ENCODE peak calls at places on chromosomes 11 and 22, in four cellular contexts. One of them, this sample, is unnamed.

GRCh38 chr11:132312616-132313210 is 942.3 kb downstream of the NTM start:
- DNase-seq in GM12878: no peak
- DNase-seq in K562: peak; percentile 44
- DNase-seq in H1: no peak
- DNase-seq in this sample: no peak

GRCh38 chr11:57335343-57336110 is at the start of gene SSRP1:
- DNase-seq in H1: peak; percentile 82
- DNase-seq in K562: peak; percentile 94
- DNase-seq in GM12878: peak; percentile 47
- DNase-seq in this sample: peak; percentile 79

GRCh38 chr11:33303541-33303940 is 46.4 kb downstream of the HIPK3 start:
- DNase-seq in K562: no peak
- DNase-seq in GM12878: no peak
- DNase-seq in H1: no peak
- DNase-seq in this sample: no peak

GRCh38 chr11:111718436-111719325 is 47.5 kb downstream of the PPP2R1B start:
- DNase-seq in K562: no peak
- DNase-seq in H1: no peak
- DNase-seq in GM12878: no peak
- DNase-seq in this sample: peak; percentile 30

GRCh38 chr11:69122642-69123431 is 32.9 kb upstream of the SMIM38 start:
- DNase-seq in GM12878: no peak
- DNase-seq in H1: peak; percentile 83
- DNase-seq in K562: peak; percentile 56
- DNase-seq in this sample: peak; percentile 91

GRCh38 chr11:133776671-133777070 is 68.6 kb downstream of the SPATA19 start:
- DNase-seq in GM12878: no peak
- DNase-seq in K562: no peak
- DNase-seq in H1: no peak
- DNase-seq in this sample: no peak

GRCh38 chr11:50298182-50298988 is 265.7 kb downstream of the OR4C45 start:
- DNase-seq in K562: peak; percentile 74
- DNase-seq in H1: no peak
- DNase-seq in GM12878: no peak
- DNase-seq in this sample: no peak

GRCh38 chr22:41812805-41813545 is 12.5 kb downstream of the CCDC134 start:
- DNase-seq in GM12878: no peak
- DNase-seq in H1: no peak
- DNase-seq in K562: no peak
- DNase-seq in this sample: no peak

GRCh38 chr11:2825886-2826678 is 59.5 kb downstream of the CDKN1C start:
- DNase-seq in H1: no peak
- DNase-seq in K562: no peak
- DNase-seq in GM12878: no peak
- DNase-seq in this sample: peak; percentile 60

GRCh38 chr22:28296452-28296851 is 377.4 kb upstream of the PITPNB start:
- DNase-seq in GM12878: no peak
- DNase-seq in H1: no peak
- DNase-seq in K562: no peak
- DNase-seq in this sample: peak; percentile 21

GRCh38 chr11:66914505-66914904 is 43.7 kb downstream of the PC start:
- DNase-seq in K562: no peak
- DNase-seq in GM12878: no peak
- DNase-seq in H1: no peak
- DNase-seq in this sample: no peak

GRCh38 chr22:45963821-45964220 is 13.1 kb downstream of the WNT7B start:
- DNase-seq in H1: no peak
- DNase-seq in GM12878: no peak
- DNase-seq in K562: no peak
- DNase-seq in this sample: no peak

GRCh38 chr11:44510372-44510771 is 55.1 kb upstream of the CD82 start:
- DNase-seq in H1: no peak
- DNase-seq in K562: no peak
- DNase-seq in GM12878: no peak
- DNase-seq in this sample: no peak

GRCh38 chr11:124586247-124586860 is 16.6 kb downstream of the OR8A1 start:
- DNase-seq in GM12878: no peak
- DNase-seq in H1: peak; percentile 66
- DNase-seq in K562: peak; percentile 36
- DNase-seq in this sample: peak; percentile 33

GRCh38 chr22:42933783-42934144 is 76.7 kb upstream of the ARFGAP3 start:
- DNase-seq in GM12878: no peak
- DNase-seq in K562: no peak
- DNase-seq in H1: no peak
- DNase-seq in this sample: peak; percentile 33

GRCh38 chr11:86416494-86416893 is 41.8 kb downstream of the CCDC81 start:
- DNase-seq in GM12878: no peak
- DNase-seq in H1: no peak
- DNase-seq in K562: no peak
- DNase-seq in this sample: no peak

GRCh38 chr11:2151500-2152257 is 9.3 kb downstream of the INS start:
- DNase-seq in H1: peak; percentile 91
- DNase-seq in GM12878: no peak
- DNase-seq in K562: peak; percentile 84
- DNase-seq in this sample: peak; percentile 73

GRCh38 chr11:118230088-118230487 is 5.3 kb upstream of the JAML start:
- DNase-seq in GM12878: no peak
- DNase-seq in H1: no peak
- DNase-seq in K562: no peak
- DNase-seq in this sample: no peak

GRCh38 chr22:42799462-42800405 is 57.3 kb downstream of the ARFGAP3 start:
- DNase-seq in GM12878: no peak
- DNase-seq in H1: no peak
- DNase-seq in K562: peak; percentile 29
- DNase-seq in this sample: no peak

GRCh38 chr22:37741312-37741795 is 44.5 kb downstream of the TRIOBP start:
- DNase-seq in K562: no peak
- DNase-seq in H1: peak; percentile 49
- DNase-seq in GM12878: no peak
- DNase-seq in this sample: peak; percentile 73

GRCh38 chr11:117816846-117817212 is 7.7 kb downstream of the FXYD2 start:
- DNase-seq in GM12878: no peak
- DNase-seq in K562: no peak
- DNase-seq in H1: no peak
- DNase-seq in this sample: no peak

GRCh38 chr11:77206264-77207018 is 78.4 kb downstream of the MYO7A start:
- DNase-seq in K562: no peak
- DNase-seq in H1: no peak
- DNase-seq in GM12878: no peak
- DNase-seq in this sample: no peak

GRCh38 chr22:27135582-27135981 is 478.2 kb downstream of the MIAT start:
- DNase-seq in H1: no peak
- DNase-seq in K562: no peak
- DNase-seq in GM12878: no peak
- DNase-seq in this sample: peak; percentile 7

GRCh38 chr11:130720232-130720787 is 196.0 kb downstream of the SNX19 start:
- DNase-seq in K562: no peak
- DNase-seq in H1: no peak
- DNase-seq in GM12878: no peak
- DNase-seq in this sample: no peak
- TF ChIP-seq SP1 in K562: no peak
- TF ChIP-seq SP1 in H1: no peak
- TF ChIP-seq SP1 in GM12878: no peak
- TF ChIP-seq SP1 in this sample: no peak

DNA sequence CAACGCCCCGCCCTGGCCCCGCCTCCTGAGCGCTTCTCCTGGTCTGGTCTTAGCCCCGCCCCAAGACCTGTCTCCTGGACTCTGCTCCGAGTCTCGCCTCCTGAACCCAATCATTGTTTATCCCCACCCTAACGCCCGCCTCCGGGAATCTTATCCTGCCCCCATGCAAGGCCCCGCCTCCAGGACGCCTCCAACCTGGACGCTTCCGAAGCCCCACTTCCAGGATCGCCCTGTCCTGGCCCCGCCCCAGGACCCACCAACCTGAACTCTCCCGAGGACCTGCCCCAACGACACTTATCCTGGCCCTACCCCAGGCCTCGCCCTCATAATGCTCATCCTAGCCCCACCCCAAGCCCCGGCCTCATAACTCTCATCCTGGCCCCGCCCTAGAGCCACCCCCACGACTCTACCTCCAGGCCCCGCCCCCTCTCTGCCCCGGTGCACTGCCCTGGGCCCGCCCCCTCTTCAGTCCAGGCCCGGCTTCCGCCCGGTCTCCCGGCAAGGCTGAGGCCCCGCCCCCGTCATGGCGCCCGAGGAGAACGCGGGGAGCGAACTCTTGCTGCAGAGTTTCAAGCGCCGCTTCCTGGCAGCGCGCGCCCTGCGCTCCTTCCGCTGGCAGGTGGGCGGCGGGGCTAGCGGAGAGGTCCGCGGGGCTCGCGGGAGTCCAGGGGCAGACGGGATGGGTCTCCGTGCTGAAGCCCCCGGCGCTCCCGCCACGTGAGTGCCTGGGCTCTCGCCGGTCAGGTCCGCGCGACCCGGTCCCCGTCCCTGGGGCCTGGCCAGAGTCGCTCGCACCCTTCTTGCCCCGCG is 45.8 kb upstream of the DEFB108B start:
- DNase-seq in H1: peak; percentile 98
- DNase-seq in K562: peak; percentile 80
- DNase-seq in GM12878: peak; percentile 82
- DNase-seq in this sample: peak; percentile 96
- TF ChIP-seq BRCA1 in H1: no peak
- TF ChIP-seq BRCA1 in K562: no peak
- TF ChIP-seq BRCA1 in GM12878: no peak
- TF ChIP-seq BRCA1 in this sample: no peak

GRCh38 chr22:36644333-36644757 is 59.2 kb downstream of the CACNG2 start:
- DNase-seq in H1: peak; percentile 65
- DNase-seq in K562: peak; percentile 48
- DNase-seq in GM12878: no peak
- DNase-seq in this sample: peak; percentile 51
- TF ChIP-seq SP1 in H1: no peak
- TF ChIP-seq SP1 in K562: no peak
- TF ChIP-seq SP1 in GM12878: no peak
- TF ChIP-seq SP1 in this sample: no peak

GRCh38 chr22:35214968-35215367 is 42.3 kb upstream of the HMGXB4 start:
- DNase-seq in K562: no peak
- DNase-seq in GM12878: no peak
- DNase-seq in H1: no peak
- DNase-seq in this sample: no peak
- TF ChIP-seq BRCA1 in K562: no peak
- TF ChIP-seq BRCA1 in GM12878: no peak
- TF ChIP-seq BRCA1 in H1: no peak
- TF ChIP-seq BRCA1 in this sample: no peak

GRCh38 chr22:24247011-24247507 is 2.2 kb upstream of the GGT5 start:
- DNase-seq in H1: no peak
- DNase-seq in K562: no peak
- DNase-seq in GM12878: no peak
- DNase-seq in this sample: no peak

GRCh38 chr22:24244144-24244787 is 616 bp downstream of the GGT5 start:
- DNase-seq in K562: peak; percentile 2
- DNase-seq in H1: no peak
- DNase-seq in GM12878: no peak
- DNase-seq in this sample: no peak

DNA sequence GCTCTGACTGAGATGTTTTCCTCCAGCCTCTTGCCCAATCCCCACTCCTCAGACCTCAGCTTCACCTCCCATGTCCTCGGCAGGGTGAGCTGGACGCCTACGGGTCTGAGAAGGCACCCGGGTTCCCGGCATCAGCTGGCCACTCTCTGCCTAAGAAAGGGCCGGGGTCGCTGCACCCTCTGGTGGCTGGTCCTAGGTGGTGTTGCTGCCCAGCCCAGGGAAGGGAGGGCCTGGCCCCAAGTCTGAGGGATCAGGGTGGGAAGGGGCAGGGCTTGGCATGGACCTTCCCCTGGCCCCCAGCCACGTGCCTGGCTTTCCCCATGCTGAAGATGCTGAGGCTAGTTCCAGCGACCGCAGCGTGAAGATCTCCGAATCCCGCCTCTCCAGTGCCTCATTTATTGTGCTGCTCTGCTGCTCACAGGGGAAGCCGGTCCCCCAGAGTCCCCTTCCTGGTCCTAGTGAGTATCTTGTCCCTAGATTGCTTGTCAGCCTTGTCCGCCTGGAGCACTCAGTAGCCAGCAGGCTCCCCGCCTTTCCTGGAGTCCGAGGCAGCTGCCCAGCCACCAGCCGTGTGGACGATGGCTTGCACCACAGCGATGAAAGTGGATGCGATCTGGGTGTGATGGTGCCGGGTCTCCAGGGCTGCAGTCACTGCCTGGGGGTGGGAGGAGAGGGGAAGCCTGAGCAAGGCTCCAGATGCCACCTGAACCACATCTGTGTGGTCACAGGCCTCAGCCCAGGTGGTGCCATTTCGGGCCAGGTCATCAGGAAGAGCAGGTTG is 2.9 kb upstream of the GGT5 start:
- DNase-seq in GM12878: no peak
- DNase-seq in H1: peak; percentile 92
- DNase-seq in K562: peak; percentile 80
- DNase-seq in this sample: peak; percentile 66
- TF ChIP-seq SP1 in GM12878: no peak
- TF ChIP-seq SP1 in H1: no peak
- TF ChIP-seq SP1 in K562: no peak
- TF ChIP-seq SP1 in this sample: no peak

GRCh38 chr11:121654506-121655480 is 202.0 kb upstream of the SORL1-AS1 start:
- DNase-seq in H1: no peak
- DNase-seq in GM12878: no peak
- DNase-seq in K562: no peak
- DNase-seq in this sample: peak; percentile 51
- TF ChIP-seq BRCA1 in H1: no peak
- TF ChIP-seq BRCA1 in GM12878: no peak
- TF ChIP-seq BRCA1 in K562: no peak
- TF ChIP-seq BRCA1 in this sample: no peak

GRCh38 chr22:20530368-20531153 is 23.2 kb downstream of the MED15 start:
- DNase-seq in GM12878: no peak
- DNase-seq in H1: no peak
- DNase-seq in K562: no peak
- DNase-seq in this sample: no peak
- TF ChIP-seq SP1 in GM12878: no peak
- TF ChIP-seq SP1 in H1: no peak
- TF ChIP-seq SP1 in K562: no peak
- TF ChIP-seq SP1 in this sample: no peak

GRCh38 chr11:13344818-13345217 is 67.2 kb downstream of the BMAL1 start:
- DNase-seq in K562: no peak
- DNase-seq in GM12878: no peak
- DNase-seq in H1: no peak
- DNase-seq in this sample: no peak
- TF ChIP-seq BRCA1 in K562: no peak
- TF ChIP-seq BRCA1 in GM12878: no peak
- TF ChIP-seq BRCA1 in H1: no peak
- TF ChIP-seq BRCA1 in this sample: no peak